ENCODE peak calls at places on chromosomes 2 and 18, in seven cellular contexts. I is A549, X is NB4, R is right atrium auricular region, P is fibroblast of mammary gland, Y is HFF-Myc, L is HL-60. K is an unnamed sample.

GRCh38 chr2:122329266-122329665 is 573.8 kb downstream of the TSN start:
- DNase-seq in X (no peak), I (no peak), L (no peak), P (no peak), Y (no peak), R (no peak), K (no peak)

GRCh38 chr2:20212871-20213503 is 11.9 kb downstream of the SDC1 start:
- DNase-seq in R (no peak), X (no peak), Y (no peak), P (no peak), L (no peak), I (no peak), K (no peak)

GRCh38 chr18:73564073-73564472 is 583.6 kb downstream of the FBXO15 start:
- DNase-seq in X (peak; percentile 1), P (peak; percentile 95), Y (peak; percentile 63), I (no peak), L (no peak), R (no peak), K (no peak)

GRCh38 chr18:49730951-49731391 is 82.4 kb downstream of the ACAA2 start:
- DNase-seq in R (no peak), I (no peak), L (no peak), Y (no peak), P (no peak), X (no peak), K (no peak)

GRCh38 chr2:102604754-102605153 is 14.6 kb upstream of the SLC9A2 start:
- DNase-seq in I (no peak), R (no peak), Y (no peak), P (no peak), X (peak; percentile 58), L (no peak), K (no peak)

GRCh38 chr2:222196159-222196558 is 102.6 kb downstream of the PAX3 start:
- DNase-seq in R (no peak), I (no peak), Y (no peak), L (no peak), X (no peak), P (no peak), K (no peak)

GRCh38 chr2:43251171-43251731 is 24.8 kb upstream of the ZFP36L2 start:
- DNase-seq in L (no peak), R (no peak), P (peak; percentile 67), I (no peak), X (no peak), Y (peak; percentile 70), K (no peak)

GRCh38 chr2:215621389-215621788 is 185.5 kb upstream of the FN1 start:
- DNase-seq in L (no peak), X (no peak), Y (no peak), P (no peak), I (no peak), R (no peak), K (no peak)

GRCh38 chr18:32301976-32302743 is 112.3 kb downstream of the MEP1B start:
- DNase-seq in I (peak; percentile 5), Y (no peak), L (no peak), X (peak; percentile 22), P (peak; percentile 91), R (no peak), K (no peak)

GRCh38 chr18:49247786-49248185 is 212.7 kb downstream of the DYM start:
- DNase-seq in I (no peak), P (no peak), L (no peak), Y (no peak), X (no peak), R (no peak), K (no peak)

GRCh38 chr18:58670561-58671121 is 624 bp upstream of the MALT1 start:
- DNase-seq in R (no peak), Y (no peak), L (peak; percentile 45), P (peak; percentile 37), X (no peak), I (no peak), K (no peak)

GRCh38 chr2:55180374-55180773 is 51.7 kb downstream of the CLHC1 start:
- DNase-seq in X (no peak), R (no peak), Y (no peak), L (no peak), I (no peak), P (no peak), K (no peak)

GRCh38 chr2:232927041-232927792 is 57.2 kb downstream of the SNORC start:
- DNase-seq in L (no peak), P (peak; percentile 21), X (no peak), R (no peak), I (peak; percentile 51), Y (no peak), K (peak; percentile 11)

GRCh38 chr2:112483047-112483473 is 1.1 kb downstream of the TTL start:
- DNase-seq in R (no peak), I (peak; percentile 70), X (peak; percentile 76), Y (no peak), L (peak; percentile 60), P (peak; percentile 80), K (peak; percentile 17)

GRCh38 chr2:16407358-16407757 is 258.3 kb downstream of the CYRIA start:
- DNase-seq in R (no peak), L (no peak), X (no peak), P (no peak), Y (no peak), I (no peak), K (no peak)

GRCh38 chr18:39441648-39442047 is 1876.0 kb upstream of the CELF4 start:
- DNase-seq in X (no peak), R (no peak), I (no peak), P (no peak), Y (no peak), L (no peak), K (no peak)

GRCh38 chr2:120740765-120741513 is 5.3 kb downstream of the GLI2 start:
- DNase-seq in P (no peak), I (no peak), Y (no peak), R (peak; percentile 59), X (no peak), L (no peak), K (peak; percentile 58)

GRCh38 chr2:52745144-52745543 is 1022.5 kb upstream of the CHAC2 start:
- DNase-seq in X (no peak), Y (no peak), I (no peak), L (no peak), R (no peak), P (no peak), K (no peak)

GRCh38 chr2:23208339-23208738 is 176.6 kb upstream of the KLHL29 start:
- DNase-seq in P (no peak), R (no peak), I (no peak), L (no peak), X (no peak), Y (no peak), K (no peak)

GRCh38 chr18:9734189-9734588 is 26.1 kb downstream of the RAB31 start:
- DNase-seq in I (no peak), X (peak; percentile 35), Y (no peak), P (no peak), L (peak; percentile 55), R (peak; percentile 55), K (no peak)

DNA sequence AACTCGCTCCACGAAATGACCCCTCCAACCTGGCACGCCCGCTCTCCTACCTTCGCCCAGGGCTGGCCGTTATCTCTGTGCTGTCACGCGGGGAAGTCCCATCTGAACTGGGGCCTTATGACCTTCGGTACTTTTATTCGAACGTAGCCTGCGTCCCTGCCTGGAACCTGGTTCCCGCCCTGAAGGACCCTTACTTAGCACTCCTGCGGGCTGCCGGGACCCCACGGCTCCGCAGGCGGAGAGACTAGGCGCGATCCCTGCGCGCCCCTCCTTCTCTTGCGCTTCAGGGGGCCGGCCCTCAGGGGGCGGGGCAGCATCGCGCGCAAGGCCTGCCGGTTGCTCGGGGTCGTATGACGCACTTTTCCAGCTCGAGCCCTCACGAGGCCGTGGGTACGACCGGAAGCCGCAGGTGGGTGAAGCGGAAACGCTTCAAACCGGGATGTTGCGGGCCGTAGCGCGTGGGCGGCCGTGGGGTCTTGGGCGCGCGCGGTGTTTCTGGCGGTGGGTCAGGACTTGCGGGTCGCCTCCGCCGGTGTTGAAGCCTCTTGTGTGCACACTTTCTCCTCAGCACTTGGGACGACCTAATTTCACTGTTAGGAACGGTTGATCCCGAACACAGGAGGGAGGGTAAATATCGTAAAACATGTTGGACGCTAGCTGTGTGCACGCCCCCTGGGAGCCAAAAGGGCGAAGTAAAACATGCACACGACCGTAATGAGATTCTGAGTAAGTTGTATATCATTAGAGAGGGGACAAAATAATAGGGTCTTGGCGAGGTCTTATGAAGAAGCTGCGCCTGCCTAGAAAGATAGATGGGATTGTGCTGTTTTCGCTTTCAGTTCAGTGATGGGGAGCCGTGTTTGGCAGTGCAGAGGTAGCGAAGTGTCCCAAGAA is at the start of the genes LIPT1 and TSGA10:
- DNase-seq in X (peak; percentile 95), R (peak; percentile 93), L (peak; percentile 91), Y (peak; percentile 61), I (peak; percentile 88), P (peak; percentile 87), K (peak; percentile 77)
- TF ChIP-seq CTCF in X (peak; percentile 8), R (peak; percentile 28), L (no peak), Y (no peak), I (peak; percentile 20), P (peak; percentile 1), K (no peak)

GRCh38 chr2:35337922-35338321 is 1017.7 kb upstream of the CRIM1 start:
- DNase-seq in R (no peak), X (no peak), I (no peak), Y (no peak), P (no peak), L (no peak), K (no peak)

GRCh38 chr2:35347561-35347960 is 1008.0 kb upstream of the CRIM1 start:
- DNase-seq in R (no peak), Y (no peak), X (no peak), L (no peak), P (no peak), I (no peak), K (no peak)

DNA sequence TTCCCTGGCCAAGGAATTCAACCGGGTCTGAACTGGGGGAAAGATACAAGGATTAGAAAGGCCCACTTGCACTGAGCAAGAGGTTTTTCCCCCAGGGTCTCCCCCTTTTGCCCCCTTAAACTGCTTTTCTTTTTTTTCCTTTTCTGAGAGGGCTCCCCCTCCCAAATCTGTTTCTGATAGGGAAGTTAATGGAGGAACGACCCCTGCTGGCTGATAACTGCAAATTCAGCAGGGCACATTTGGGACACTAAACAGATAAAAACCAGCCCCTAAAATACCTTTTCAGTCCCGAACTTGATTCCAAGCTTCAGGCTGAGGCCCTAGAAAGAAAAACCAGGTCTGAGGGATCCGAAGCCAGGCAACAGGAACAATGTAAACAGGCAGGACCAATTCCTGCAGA is 1012.4 kb upstream of the CRIM1 start:
- DNase-seq in P (no peak), Y (no peak), I (no peak), L (no peak), X (peak; percentile 30), R (no peak), K (no peak)
- TF ChIP-seq CTCF in P (peak; percentile 5), Y (peak; percentile 16), I (peak; percentile 22), L (no peak), X (peak; percentile 53), R (no peak), K (no peak)

DNA sequence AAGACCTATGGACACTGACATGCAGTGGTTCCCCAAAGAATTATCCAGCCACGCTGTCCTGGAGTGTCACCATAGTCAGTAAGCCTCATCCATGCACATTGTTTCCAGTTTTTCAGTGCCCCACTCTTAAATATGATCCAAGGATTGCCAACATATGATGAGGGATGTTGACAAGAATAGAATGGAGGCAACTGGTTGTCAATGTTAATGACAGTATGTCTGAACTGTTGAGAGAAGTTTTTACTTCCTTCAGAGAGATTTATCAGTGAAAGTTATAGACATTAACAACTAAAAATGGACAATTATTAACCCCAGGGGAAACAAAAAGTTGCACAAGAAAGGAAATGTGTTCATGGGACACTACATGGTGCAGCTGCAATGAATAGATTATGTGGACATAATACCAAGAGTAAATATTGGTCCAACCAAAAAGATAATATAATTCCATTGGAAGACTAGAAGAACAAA is 69.9 kb downstream of the CYP26B1 start:
- DNase-seq in P (no peak), I (no peak), X (no peak), L (no peak), R (no peak), Y (no peak), K (no peak)
- TF ChIP-seq CTCF in P (no peak), I (no peak), X (no peak), L (no peak), R (no peak), Y (no peak), K (no peak)

GRCh38 chr2:207463433-207463832 is 66.3 kb upstream of the CREB1 start:
- DNase-seq in X (no peak), P (peak; percentile 37), L (no peak), Y (no peak), I (no peak), R (no peak), K (no peak)
- TF ChIP-seq CTCF in X (no peak), P (no peak), L (no peak), Y (no peak), I (no peak), R (no peak), K (no peak)

K was measured in endothelial cell.